ENCODE peak calls at places on chromosomes 1 and 21, in seven cellular contexts. E is mesenchymal stem cell, K is mesendoderm, X is H1, W is neuronal stem cell, Q is trophoblast cell, L is H9. I is an unnamed sample.

GRCh38 chr1:4564083-4564482 is 90.3 kb upstream of the AJAP1 start:
- DNase-seq in E (no peak), K (no peak), X (no peak), W (no peak), Q (no peak), L (no peak), I (no peak)

GRCh38 chr1:205237526-205238484 is 10.1 kb downstream of the TMCC2 start:
- DNase-seq in E (no peak), K (no peak), X (no peak), W (no peak), Q (no peak), L (no peak), I (no peak)

GRCh38 chr21:37986751-37987399 is 70.6 kb upstream of the KCNJ6 start:
- DNase-seq in E (no peak), K (no peak), X (no peak), W (no peak), Q (no peak), L (no peak), I (no peak)

GRCh38 chr1:112723511-112723839 is 8.3 kb upstream of the PPM1J start:
- DNase-seq in E (no peak), K (no peak), X (peak; percentile 47), W (no peak), Q (no peak), L (no peak), I (no peak)

GRCh38 chr1:230208619-230209261 is 141.7 kb downstream of the GALNT2 start:
- DNase-seq in E (no peak), K (no peak), X (no peak), W (no peak), Q (no peak), L (no peak), I (no peak)

GRCh38 chr21:20591294-20591693 is 406.9 kb upstream of the NCAM2 start:
- DNase-seq in E (no peak), K (peak; percentile 10), X (no peak), W (no peak), Q (no peak), L (no peak), I (no peak)

GRCh38 chr1:27575861-27576331 is 28.0 kb downstream of the AHDC1 start:
- DNase-seq in E (peak; percentile 65), K (peak; percentile 84), X (peak; percentile 85), W (no peak), Q (peak; percentile 79), L (peak; percentile 85), I (no peak)

GRCh38 chr21:14956826-14957225 is 108.0 kb downstream of the NRIP1 start:
- DNase-seq in E (no peak), K (no peak), X (no peak), W (no peak), Q (peak; percentile 59), L (no peak), I (peak; percentile 85)

GRCh38 chr1:235199441-235199840 is 38.4 kb upstream of the RBM34 start:
- DNase-seq in E (peak; percentile 53), K (peak; percentile 91), X (no peak), W (peak; percentile 39), Q (no peak), L (peak; percentile 65), I (peak; percentile 33)

GRCh38 chr1:44842415-44842762 is 664 bp downstream of the PTCH2 start:
- DNase-seq in E (no peak), K (peak; percentile 40), X (no peak), W (no peak), Q (no peak), L (no peak), I (no peak)

GRCh38 chr1:52669696-52670095 is 28.5 kb downstream of the COA7 start:
- DNase-seq in E (peak; percentile 22), K (no peak), X (no peak), W (no peak), Q (no peak), L (no peak), I (peak; percentile 48)

DNA sequence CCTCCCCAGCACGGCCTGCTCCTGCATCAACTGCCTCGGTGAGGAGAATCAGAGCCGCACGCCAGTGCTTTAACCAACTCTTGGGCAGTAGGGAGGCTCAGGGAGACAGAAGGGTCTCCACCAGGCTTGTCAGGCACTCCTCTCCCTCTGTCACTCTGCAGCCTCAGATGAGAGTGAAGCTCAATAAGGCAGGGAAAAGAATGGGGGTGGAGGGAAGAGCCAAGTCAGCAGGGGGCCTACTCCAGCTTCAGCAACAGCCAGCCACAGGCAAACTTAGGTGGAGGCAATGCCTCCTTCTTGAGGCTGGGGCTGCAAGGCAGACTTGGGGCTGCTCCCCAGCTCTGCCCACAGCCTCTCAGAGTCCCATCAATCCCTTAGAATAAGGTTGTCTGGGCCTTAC is 51.8 kb upstream of the A3GALT2 start:
- DNase-seq in E (no peak), K (no peak), X (no peak), W (no peak), Q (no peak), L (no peak), I (no peak)
- H4K8ac ChIP-seq in E (no peak overlapping the region), K (no peak overlapping the region), X (no peak overlapping the region), W (no peak overlapping the region), Q (no peak overlapping the region), L (no peak overlapping the region), I (no peak overlapping the region)

GRCh38 chr1:199970125-199970524 is 57.4 kb upstream of the NR5A2 start:
- DNase-seq in E (no peak), K (peak; percentile 65), X (no peak), W (no peak), Q (no peak), L (no peak), I (no peak)
- H4K8ac ChIP-seq in E (no peak overlapping the region), K (no peak overlapping the region), X (no peak overlapping the region), W (no peak overlapping the region), Q (no peak overlapping the region), L (no peak overlapping the region), I (no peak overlapping the region)

GRCh38 chr21:39062196-39062900 is 120.9 kb downstream of the PSMG1 start:
- DNase-seq in E (no peak), K (peak; percentile 10), X (no peak), W (no peak), Q (peak; percentile 97), L (no peak), I (no peak)

GRCh38 chr21:39063517-39063916 is 119.7 kb downstream of the PSMG1 start:
- DNase-seq in E (no peak), K (no peak), X (no peak), W (no peak), Q (no peak), L (no peak), I (no peak)

GRCh38 chr21:39064325-39065012 is 118.8 kb downstream of the PSMG1 start:
- DNase-seq in E (no peak), K (no peak), X (no peak), W (no peak), Q (no peak), L (no peak), I (no peak)

GRCh38 chr21:39060485-39061099 is 122.7 kb downstream of the PSMG1 start:
- DNase-seq in E (no peak), K (no peak), X (no peak), W (no peak), Q (no peak), L (no peak), I (no peak)

GRCh38 chr21:39061766-39062165 is 121.5 kb downstream of the PSMG1 start:
- DNase-seq in E (no peak), K (peak; percentile 8), X (no peak), W (no peak), Q (peak; percentile 53), L (no peak), I (no peak)
- H4K8ac ChIP-seq in E (no peak overlapping the region), K (no peak overlapping the region), X (no peak overlapping the region), W (no peak overlapping the region), Q (no peak overlapping the region), L (no peak overlapping the region), I (no peak overlapping the region)

GRCh38 chr1:210681158-210681557 is 352.5 kb downstream of the HHAT start:
- DNase-seq in E (no peak), K (no peak), X (no peak), W (no peak), Q (no peak), L (no peak), I (peak; percentile 34)
- H4K8ac ChIP-seq in E (no peak overlapping the region), K (no peak overlapping the region), X (no peak overlapping the region), W (no peak overlapping the region), Q (no peak overlapping the region), L (no peak overlapping the region), I (no peak overlapping the region)

GRCh38 chr1:54813479-54814147 is 12.5 kb upstream of the TTC22 start:
- DNase-seq in E (no peak), K (peak; percentile 37), X (peak; percentile 48), W (no peak), Q (no peak), L (peak; percentile 60), I (no peak)
- H4K8ac ChIP-seq in E (no peak overlapping the region), K (no peak overlapping the region), X (peak overlapping the region; percentile 20), W (no peak overlapping the region), Q (no peak overlapping the region), L (no peak overlapping the region), I (no peak overlapping the region)

DNA sequence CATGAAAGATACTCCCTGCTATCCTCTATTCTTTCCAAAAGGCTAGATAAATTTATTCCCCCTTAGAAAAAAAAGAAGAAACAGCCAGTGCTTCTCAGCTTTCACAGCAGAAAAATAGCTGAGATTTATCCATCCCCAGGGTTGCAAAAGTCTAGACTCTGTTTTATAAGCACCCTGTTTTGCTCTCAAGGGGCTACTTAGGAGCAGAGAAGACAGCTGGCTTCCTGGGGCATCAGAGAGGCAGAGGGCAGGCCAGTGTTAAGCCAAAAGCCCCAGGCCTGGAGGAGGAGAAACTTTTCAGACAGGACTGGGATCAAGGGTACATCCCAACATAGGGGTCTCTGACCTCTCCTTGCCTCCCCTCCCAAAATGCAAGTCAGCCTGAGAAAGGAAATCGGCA is 3.9 kb downstream of the LAMB3 start:
- DNase-seq in E (no peak), K (no peak), X (no peak), W (no peak), Q (no peak), L (no peak), I (no peak)
- H4K8ac ChIP-seq in E (peak overlapping the region; percentile 89), K (no peak overlapping the region), X (no peak overlapping the region), W (no peak overlapping the region), Q (no peak overlapping the region), L (no peak overlapping the region), I (no peak overlapping the region)